ENCODE peak calls at places on chromosomes 2 and 18, in four cellular contexts. One of them, this sample, is unnamed.

GRCh38 chr2:182767578-182767977 is 51.5 kb downstream of the DNAJC10 start:
- DNase-seq in mesothelial cell of epicardium: no peak
- DNase-seq in A549: peak
- DNase-seq in cardiac muscle cell: peak
- DNase-seq in this sample: no peak

GRCh38 chr2:220103596-220103995 is 476.2 kb downstream of the SLC4A3 start:
- DNase-seq in cardiac muscle cell: no peak
- DNase-seq in A549: no peak
- DNase-seq in mesothelial cell of epicardium: no peak
- DNase-seq in this sample: no peak

GRCh38 chr2:181140414-181140813 is 160.0 kb downstream of the UBE2E3 start:
- DNase-seq in mesothelial cell of epicardium: no peak
- DNase-seq in cardiac muscle cell: no peak
- DNase-seq in A549: no peak
- DNase-seq in this sample: no peak

GRCh38 chr2:201866643-201867310 is 60.4 kb downstream of the CDK15 start:
- DNase-seq in mesothelial cell of epicardium: no peak
- DNase-seq in A549: no peak
- DNase-seq in cardiac muscle cell: no peak
- DNase-seq in this sample: no peak

GRCh38 chr2:226796840-226797288 is 2.8 kb downstream of the IRS1 start:
- DNase-seq in A549: no peak
- DNase-seq in mesothelial cell of epicardium: no peak
- DNase-seq in cardiac muscle cell: no peak
- DNase-seq in this sample: peak

GRCh38 chr2:118291481-118291880 is 203.2 kb downstream of the INSIG2 start:
- DNase-seq in A549: no peak
- DNase-seq in cardiac muscle cell: no peak
- DNase-seq in mesothelial cell of epicardium: no peak
- DNase-seq in this sample: no peak

GRCh38 chr2:156437272-156437671 is 1.1 kb downstream of the GPD2 start:
- DNase-seq in A549: peak
- DNase-seq in mesothelial cell of epicardium: no peak
- DNase-seq in cardiac muscle cell: no peak
- DNase-seq in this sample: no peak

GRCh38 chr2:45892757-45893156 is 241.3 kb downstream of the PRKCE start:
- DNase-seq in A549: no peak
- DNase-seq in cardiac muscle cell: peak
- DNase-seq in mesothelial cell of epicardium: no peak
- DNase-seq in this sample: no peak

GRCh38 chr2:124824441-124824840 is 799.4 kb downstream of the CNTNAP5 start:
- DNase-seq in A549: no peak
- DNase-seq in mesothelial cell of epicardium: no peak
- DNase-seq in cardiac muscle cell: no peak
- DNase-seq in this sample: no peak

GRCh38 chr2:184611221-184612085 is 13.1 kb downstream of the ZNF804A start:
- DNase-seq in cardiac muscle cell: peak
- DNase-seq in A549: no peak
- DNase-seq in mesothelial cell of epicardium: no peak
- DNase-seq in this sample: no peak

GRCh38 chr2:165305391-165306096 is 66.3 kb downstream of the SCN2A start:
- DNase-seq in mesothelial cell of epicardium: no peak
- DNase-seq in A549: no peak
- DNase-seq in cardiac muscle cell: no peak
- DNase-seq in this sample: no peak

GRCh38 chr2:46268196-46268595 is 29.0 kb upstream of the EPAS1 start:
- DNase-seq in A549: no peak
- DNase-seq in mesothelial cell of epicardium: no peak
- DNase-seq in cardiac muscle cell: no peak
- DNase-seq in this sample: no peak

GRCh38 chr2:238697193-238698191 is 150.4 kb upstream of the TWIST2 start:
- DNase-seq in mesothelial cell of epicardium: no peak
- DNase-seq in cardiac muscle cell: no peak
- DNase-seq in A549: no peak
- DNase-seq in this sample: no peak

GRCh38 chr2:121969155-121969554 is 213.7 kb downstream of the TSN start:
- DNase-seq in cardiac muscle cell: no peak
- DNase-seq in mesothelial cell of epicardium: no peak
- DNase-seq in A549: no peak
- DNase-seq in this sample: no peak

GRCh38 chr18:63157293-63158011 is 162.1 kb downstream of the BCL2 start:
- DNase-seq in cardiac muscle cell: no peak
- DNase-seq in mesothelial cell of epicardium: no peak
- DNase-seq in A549: no peak
- DNase-seq in this sample: no peak

GRCh38 chr2:9135804-9136558 is 70.6 kb upstream of the ASAP2 start:
- DNase-seq in A549: no peak
- DNase-seq in cardiac muscle cell: no peak
- DNase-seq in mesothelial cell of epicardium: no peak
- DNase-seq in this sample: no peak

GRCh38 chr2:75340560-75340959 is 141.2 kb upstream of the TACR1 start:
- DNase-seq in cardiac muscle cell: no peak
- DNase-seq in mesothelial cell of epicardium: no peak
- DNase-seq in A549: no peak
- DNase-seq in this sample: no peak

GRCh38 chr18:67581178-67581577 is 64.7 kb upstream of the DSEL start:
- DNase-seq in mesothelial cell of epicardium: no peak
- DNase-seq in cardiac muscle cell: no peak
- DNase-seq in A549: no peak
- DNase-seq in this sample: no peak

GRCh38 chr2:160022162-160022561 is 40.3 kb downstream of the PLA2R1 start:
- DNase-seq in A549: no peak
- DNase-seq in mesothelial cell of epicardium: no peak
- DNase-seq in cardiac muscle cell: no peak
- DNase-seq in this sample: no peak

GRCh38 chr2:65974067-65974723 is 460.7 kb upstream of the MEIS1 start:
- DNase-seq in cardiac muscle cell: no peak
- DNase-seq in mesothelial cell of epicardium: no peak
- DNase-seq in A549: peak
- DNase-seq in this sample: no peak

GRCh38 chr18:34128436-34128835 is 96.3 kb downstream of the NOL4 start:
- DNase-seq in A549: no peak
- DNase-seq in cardiac muscle cell: no peak
- DNase-seq in mesothelial cell of epicardium: no peak
- DNase-seq in this sample: no peak

GRCh38 chr2:220670461-220670979 is 901.6 kb downstream of the EPHA4 start:
- DNase-seq in mesothelial cell of epicardium: no peak
- DNase-seq in cardiac muscle cell: peak
- DNase-seq in A549: no peak
- DNase-seq in this sample: no peak

GRCh38 chr18:524496-524895 is 24.0 kb upstream of the COLEC12 start:
- DNase-seq in A549: no peak
- DNase-seq in mesothelial cell of epicardium: no peak
- DNase-seq in cardiac muscle cell: no peak
- DNase-seq in this sample: no peak

GRCh38 chr2:223692227-223692947 is 90.2 kb upstream of the SCG2 start:
- DNase-seq in mesothelial cell of epicardium: no peak
- DNase-seq in cardiac muscle cell: peak
- DNase-seq in A549: peak
- DNase-seq in this sample: peak

GRCh38 chr18:22632191-22632590 is 214.5 kb upstream of the CTAGE1 start:
- DNase-seq in A549: no peak
- DNase-seq in mesothelial cell of epicardium: no peak
- DNase-seq in cardiac muscle cell: no peak
- DNase-seq in this sample: no peak

GRCh38 chr2:127047054-127047453 is 59.9 kb downstream of the BIN1 start:
- DNase-seq in cardiac muscle cell: no peak
- DNase-seq in mesothelial cell of epicardium: no peak
- DNase-seq in A549: no peak
- DNase-seq in this sample: no peak

GRCh38 chr2:108288534-108289106 is at the start of gene SULT1C2:
- DNase-seq in cardiac muscle cell: peak
- DNase-seq in mesothelial cell of epicardium: no peak
- DNase-seq in A549: peak
- DNase-seq in this sample: no peak

GRCh38 chr2:13000644-13001375 is 284.1 kb downstream of the TRIB2 start:
- DNase-seq in cardiac muscle cell: no peak
- DNase-seq in mesothelial cell of epicardium: no peak
- DNase-seq in A549: no peak
- DNase-seq in this sample: no peak

GRCh38 chr2:9170458-9171130 is 36.0 kb upstream of the ASAP2 start:
- DNase-seq in A549: no peak
- DNase-seq in cardiac muscle cell: no peak
- DNase-seq in mesothelial cell of epicardium: no peak
- DNase-seq in this sample: no peak

GRCh38 chr2:43464546-43464945 is 131.3 kb downstream of the THADA start:
- DNase-seq in A549: no peak
- DNase-seq in mesothelial cell of epicardium: no peak
- DNase-seq in cardiac muscle cell: no peak
- DNase-seq in this sample: no peak

GRCh38 chr2:217993817-217994459 is 8.9 kb downstream of the TNS1 start:
- DNase-seq in cardiac muscle cell: peak
- DNase-seq in A549: peak
- DNase-seq in mesothelial cell of epicardium: no peak
- DNase-seq in this sample: peak

GRCh38 chr2:217995741-217996141 is 7.1 kb downstream of the TNS1 start:
- DNase-seq in A549: no peak
- DNase-seq in mesothelial cell of epicardium: no peak
- DNase-seq in cardiac muscle cell: no peak
- DNase-seq in this sample: no peak

GRCh38 chr2:217997510-217997909 is 5.3 kb downstream of the TNS1 start:
- DNase-seq in cardiac muscle cell: no peak
- DNase-seq in mesothelial cell of epicardium: no peak
- DNase-seq in A549: no peak
- DNase-seq in this sample: no peak

GRCh38 chr2:217994776-217995274 is 8.0 kb downstream of the TNS1 start:
- DNase-seq in A549: peak
- DNase-seq in cardiac muscle cell: no peak
- DNase-seq in mesothelial cell of epicardium: no peak
- DNase-seq in this sample: no peak

DNA sequence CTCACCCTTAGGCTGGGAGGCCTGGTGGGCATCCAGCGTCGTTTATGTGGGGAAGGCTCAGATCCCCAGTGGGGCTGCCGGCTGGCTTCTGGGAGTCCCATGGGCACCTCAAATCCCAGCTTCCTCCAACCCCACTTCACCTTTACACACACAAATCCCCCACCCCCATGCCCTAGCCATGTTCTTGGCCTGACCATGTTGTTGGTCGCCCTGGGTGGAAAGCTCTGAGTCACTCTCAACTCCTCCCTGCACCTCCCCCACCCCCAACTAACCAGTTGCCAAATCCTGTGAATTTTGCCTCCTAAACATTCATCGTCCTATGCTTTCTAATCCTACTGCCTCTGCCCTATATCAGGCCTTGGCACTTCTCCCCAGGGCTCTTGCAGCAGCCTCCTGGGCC is 6.5 kb downstream of the TNS1 start:
- DNase-seq in A549: peak
- DNase-seq in cardiac muscle cell: no peak
- DNase-seq in mesothelial cell of epicardium: no peak
- DNase-seq in this sample: no peak
- TF ChIP-seq CTCF in A549: no peak
- TF ChIP-seq CTCF in cardiac muscle cell: no peak
- TF ChIP-seq CTCF in mesothelial cell of epicardium: no peak
- TF ChIP-seq CTCF in this sample: no peak

DNA sequence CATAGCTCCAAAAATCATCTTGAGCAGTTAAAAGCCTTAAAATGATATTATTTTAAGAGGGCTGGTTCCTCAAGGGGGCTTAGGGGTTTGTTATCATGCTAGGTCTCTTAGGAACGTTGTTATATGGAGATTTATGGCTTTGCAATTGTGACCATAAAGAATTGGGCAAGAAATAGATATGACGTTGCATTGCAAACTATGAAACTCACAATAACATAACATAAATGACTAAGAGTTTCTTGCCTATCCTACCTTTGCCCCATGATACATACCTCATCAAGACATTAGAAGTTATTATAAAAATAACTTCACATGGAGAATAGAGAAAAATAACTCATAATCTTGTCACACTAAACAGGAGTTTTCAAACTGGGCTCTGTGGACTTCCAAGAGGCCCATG is 206.4 kb upstream of the SESTD1 start:
- DNase-seq in A549: no peak
- DNase-seq in cardiac muscle cell: no peak
- DNase-seq in mesothelial cell of epicardium: no peak
- DNase-seq in this sample: no peak
- TF ChIP-seq CTCF in A549: no peak
- TF ChIP-seq CTCF in cardiac muscle cell: no peak
- TF ChIP-seq CTCF in mesothelial cell of epicardium: no peak
- TF ChIP-seq CTCF in this sample: no peak

GRCh38 chr18:48519431-48520100 is 19.3 kb upstream of the CTIF start:
- DNase-seq in cardiac muscle cell: no peak
- DNase-seq in mesothelial cell of epicardium: no peak
- DNase-seq in A549: no peak
- DNase-seq in this sample: no peak

GRCh38 chr18:48514786-48515185 is 24.0 kb upstream of the CTIF start:
- DNase-seq in mesothelial cell of epicardium: no peak
- DNase-seq in cardiac muscle cell: no peak
- DNase-seq in A549: no peak
- DNase-seq in this sample: no peak

GRCh38 chr18:48521723-48522122 is 17.1 kb upstream of the CTIF start:
- DNase-seq in mesothelial cell of epicardium: no peak
- DNase-seq in A549: no peak
- DNase-seq in cardiac muscle cell: no peak
- DNase-seq in this sample: no peak

DNA sequence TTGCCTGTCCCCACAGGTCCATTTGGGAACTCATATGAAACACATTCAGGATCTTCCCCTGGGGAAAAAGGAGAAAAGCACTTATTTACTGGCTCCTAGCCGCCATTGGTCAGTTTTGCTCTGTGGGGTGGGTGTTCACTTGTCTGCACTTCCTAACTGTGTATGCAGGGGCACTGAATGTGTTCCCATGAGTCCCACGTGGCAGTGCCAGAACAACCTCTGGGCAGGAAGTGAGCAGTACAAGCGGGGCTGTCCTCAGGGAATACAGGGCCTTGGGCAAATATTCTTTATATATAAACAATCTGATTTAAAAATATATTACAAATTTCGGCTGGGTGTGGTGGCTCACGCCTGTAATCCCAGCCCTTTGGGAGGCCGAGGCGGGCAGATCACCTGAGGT is 21.8 kb upstream of the CTIF start:
- DNase-seq in A549: no peak
- DNase-seq in mesothelial cell of epicardium: no peak
- DNase-seq in cardiac muscle cell: no peak
- DNase-seq in this sample: no peak
- TF ChIP-seq CTCF in A549: no peak
- TF ChIP-seq CTCF in mesothelial cell of epicardium: no peak
- TF ChIP-seq CTCF in cardiac muscle cell: no peak
- TF ChIP-seq CTCF in this sample: no peak

DNA sequence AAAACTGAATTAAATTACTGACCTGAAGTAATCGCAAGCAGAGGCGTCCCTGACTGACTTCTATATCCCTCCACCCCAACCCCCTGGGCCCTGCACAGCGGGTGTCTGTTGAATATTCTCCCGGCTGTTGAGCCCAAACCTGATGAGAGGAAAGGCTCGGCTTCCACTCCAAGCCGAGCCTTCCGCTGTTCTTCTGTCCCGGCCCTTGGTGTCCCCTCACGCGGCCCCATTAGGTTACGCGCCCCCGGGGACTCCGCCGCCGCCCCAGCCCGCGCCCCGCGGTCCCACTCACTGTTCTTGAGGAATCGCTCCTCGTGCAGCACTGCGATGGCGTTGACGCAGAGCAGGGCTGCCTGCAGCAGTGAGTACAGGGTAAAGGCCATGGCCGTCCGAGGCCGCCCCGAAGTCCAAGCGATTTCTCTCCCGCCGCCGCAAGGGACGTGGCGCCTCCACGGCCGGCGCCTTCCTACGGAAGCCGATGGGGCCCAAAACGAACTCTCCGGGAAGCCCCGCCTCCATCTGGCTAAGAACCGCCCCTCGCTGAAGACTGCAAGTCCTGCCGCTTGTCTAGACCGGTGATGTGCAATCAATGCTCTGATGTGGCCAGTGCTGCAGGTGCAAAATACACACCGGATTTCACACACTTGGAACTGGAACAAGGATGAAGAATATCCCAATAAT is at the start of gene IER3IP1:
- DNase-seq in A549: peak
- DNase-seq in mesothelial cell of epicardium: peak
- DNase-seq in cardiac muscle cell: peak
- DNase-seq in this sample: peak
- TF ChIP-seq CTCF in A549: no peak
- TF ChIP-seq CTCF in mesothelial cell of epicardium: no peak
- TF ChIP-seq CTCF in cardiac muscle cell: no peak
- TF ChIP-seq CTCF in this sample: no peak